ENCODE peak calls at places on chromosomes 2 and 18, in eight cellular contexts. One of them, this sample, is unnamed.

GRCh38 chr2:176158855-176159677 is 2.0 kb downstream of the HOXD3 start:
- DNase-seq in stimulated activated CD4-positive, alpha-beta T cell treated with anti-CD3 and anti-CD28 coated beads, Interleukin-12 subunit alpha, Interleukin-12 subunit beta, amount 100 ng/mL, for 48 hours: no peak
- DNase-seq in AG08396: no peak
- DNase-seq in substantia nigra: no peak
- DNase-seq in NCI-H2081: peak
- DNase-seq in spleen: no peak
- DNase-seq in Peyer's patch: no peak
- DNase-seq in fibroblast of pulmonary artery: no peak
- DNase-seq in this sample: no peak

GRCh38 chr2:140199312-140199711 is 1419.1 kb upstream of the NXPH2 start:
- DNase-seq in fibroblast of pulmonary artery: no peak
- DNase-seq in Peyer's patch: no peak
- DNase-seq in NCI-H2081: no peak
- DNase-seq in AG08396: no peak
- DNase-seq in substantia nigra: no peak
- DNase-seq in spleen: no peak
- DNase-seq in stimulated activated CD4-positive, alpha-beta T cell treated with anti-CD3 and anti-CD28 coated beads, Interleukin-12 subunit alpha, Interleukin-12 subunit beta, amount 100 ng/mL, for 48 hours: no peak
- DNase-seq in this sample: no peak

GRCh38 chr2:168470188-168470879 is 14.3 kb downstream of the CERS6 start:
- DNase-seq in spleen: no peak
- DNase-seq in Peyer's patch: no peak
- DNase-seq in stimulated activated CD4-positive, alpha-beta T cell treated with anti-CD3 and anti-CD28 coated beads, Interleukin-12 subunit alpha, Interleukin-12 subunit beta, amount 100 ng/mL, for 48 hours: no peak
- DNase-seq in fibroblast of pulmonary artery: no peak
- DNase-seq in AG08396: no peak
- DNase-seq in NCI-H2081: no peak
- DNase-seq in substantia nigra: no peak
- DNase-seq in this sample: no peak

GRCh38 chr2:101135412-101136296 is 15.5 kb downstream of the TBC1D8 start:
- DNase-seq in spleen: no peak
- DNase-seq in NCI-H2081: no peak
- DNase-seq in stimulated activated CD4-positive, alpha-beta T cell treated with anti-CD3 and anti-CD28 coated beads, Interleukin-12 subunit alpha, Interleukin-12 subunit beta, amount 100 ng/mL, for 48 hours: no peak
- DNase-seq in Peyer's patch: no peak
- DNase-seq in AG08396: no peak
- DNase-seq in fibroblast of pulmonary artery: no peak
- DNase-seq in substantia nigra: no peak
- DNase-seq in this sample: no peak

GRCh38 chr2:146587291-146587713 is 1257.5 kb upstream of the ACVR2A start:
- DNase-seq in AG08396: no peak
- DNase-seq in Peyer's patch: peak
- DNase-seq in stimulated activated CD4-positive, alpha-beta T cell treated with anti-CD3 and anti-CD28 coated beads, Interleukin-12 subunit alpha, Interleukin-12 subunit beta, amount 100 ng/mL, for 48 hours: no peak
- DNase-seq in substantia nigra: no peak
- DNase-seq in fibroblast of pulmonary artery: no peak
- DNase-seq in NCI-H2081: no peak
- DNase-seq in spleen: peak
- DNase-seq in this sample: no peak

GRCh38 chr18:68035709-68036522 is 519.4 kb upstream of the DSEL start:
- DNase-seq in AG08396: no peak
- DNase-seq in stimulated activated CD4-positive, alpha-beta T cell treated with anti-CD3 and anti-CD28 coated beads, Interleukin-12 subunit alpha, Interleukin-12 subunit beta, amount 100 ng/mL, for 48 hours: no peak
- DNase-seq in Peyer's patch: no peak
- DNase-seq in fibroblast of pulmonary artery: peak
- DNase-seq in NCI-H2081: no peak
- DNase-seq in substantia nigra: no peak
- DNase-seq in spleen: no peak
- DNase-seq in this sample: no peak

GRCh38 chr2:72214429-72215143 is 66.9 kb upstream of the CYP26B1 start:
- DNase-seq in spleen: no peak
- DNase-seq in fibroblast of pulmonary artery: peak
- DNase-seq in Peyer's patch: no peak
- DNase-seq in AG08396: peak
- DNase-seq in substantia nigra: no peak
- DNase-seq in stimulated activated CD4-positive, alpha-beta T cell treated with anti-CD3 and anti-CD28 coated beads, Interleukin-12 subunit alpha, Interleukin-12 subunit beta, amount 100 ng/mL, for 48 hours: no peak
- DNase-seq in NCI-H2081: no peak
- DNase-seq in this sample: no peak

GRCh38 chr2:66960161-66960560 is 437.0 kb upstream of the ETAA1 start:
- DNase-seq in NCI-H2081: no peak
- DNase-seq in AG08396: no peak
- DNase-seq in substantia nigra: no peak
- DNase-seq in spleen: no peak
- DNase-seq in fibroblast of pulmonary artery: no peak
- DNase-seq in Peyer's patch: no peak
- DNase-seq in stimulated activated CD4-positive, alpha-beta T cell treated with anti-CD3 and anti-CD28 coated beads, Interleukin-12 subunit alpha, Interleukin-12 subunit beta, amount 100 ng/mL, for 48 hours: no peak
- DNase-seq in this sample: no peak

GRCh38 chr2:43818761-43819160 is 19.9 kb downstream of the ABCG5 start:
- DNase-seq in Peyer's patch: peak
- DNase-seq in substantia nigra: no peak
- DNase-seq in AG08396: peak
- DNase-seq in stimulated activated CD4-positive, alpha-beta T cell treated with anti-CD3 and anti-CD28 coated beads, Interleukin-12 subunit alpha, Interleukin-12 subunit beta, amount 100 ng/mL, for 48 hours: no peak
- DNase-seq in NCI-H2081: no peak
- DNase-seq in fibroblast of pulmonary artery: peak
- DNase-seq in spleen: no peak
- DNase-seq in this sample: no peak

GRCh38 chr2:121038831-121039230 is 246.2 kb downstream of the TFCP2L1 start:
- DNase-seq in stimulated activated CD4-positive, alpha-beta T cell treated with anti-CD3 and anti-CD28 coated beads, Interleukin-12 subunit alpha, Interleukin-12 subunit beta, amount 100 ng/mL, for 48 hours: no peak
- DNase-seq in Peyer's patch: no peak
- DNase-seq in fibroblast of pulmonary artery: no peak
- DNase-seq in AG08396: no peak
- DNase-seq in substantia nigra: no peak
- DNase-seq in spleen: no peak
- DNase-seq in NCI-H2081: peak
- DNase-seq in this sample: no peak

GRCh38 chr2:1222062-1222461 is 191.2 kb upstream of the TPO start:
- DNase-seq in Peyer's patch: no peak
- DNase-seq in stimulated activated CD4-positive, alpha-beta T cell treated with anti-CD3 and anti-CD28 coated beads, Interleukin-12 subunit alpha, Interleukin-12 subunit beta, amount 100 ng/mL, for 48 hours: no peak
- DNase-seq in substantia nigra: no peak
- DNase-seq in NCI-H2081: no peak
- DNase-seq in spleen: no peak
- DNase-seq in fibroblast of pulmonary artery: no peak
- DNase-seq in AG08396: no peak
- DNase-seq in this sample: no peak

GRCh38 chr2:150480241-150480640 is 7.2 kb downstream of the RND3 start:
- DNase-seq in spleen: no peak
- DNase-seq in substantia nigra: no peak
- DNase-seq in stimulated activated CD4-positive, alpha-beta T cell treated with anti-CD3 and anti-CD28 coated beads, Interleukin-12 subunit alpha, Interleukin-12 subunit beta, amount 100 ng/mL, for 48 hours: no peak
- DNase-seq in NCI-H2081: no peak
- DNase-seq in AG08396: no peak
- DNase-seq in Peyer's patch: no peak
- DNase-seq in fibroblast of pulmonary artery: no peak
- DNase-seq in this sample: no peak

GRCh38 chr2:169822785-169823392 is 1.8 kb downstream of the METTL5 start:
- DNase-seq in AG08396: no peak
- DNase-seq in fibroblast of pulmonary artery: no peak
- DNase-seq in stimulated activated CD4-positive, alpha-beta T cell treated with anti-CD3 and anti-CD28 coated beads, Interleukin-12 subunit alpha, Interleukin-12 subunit beta, amount 100 ng/mL, for 48 hours: no peak
- DNase-seq in Peyer's patch: no peak
- DNase-seq in spleen: no peak
- DNase-seq in substantia nigra: no peak
- DNase-seq in NCI-H2081: no peak
- DNase-seq in this sample: no peak

GRCh38 chr2:61816480-61817355 is 37.1 kb downstream of the FAM161A start:
- DNase-seq in AG08396: peak
- DNase-seq in spleen: no peak
- DNase-seq in substantia nigra: no peak
- DNase-seq in NCI-H2081: no peak
- DNase-seq in Peyer's patch: no peak
- DNase-seq in fibroblast of pulmonary artery: no peak
- DNase-seq in stimulated activated CD4-positive, alpha-beta T cell treated with anti-CD3 and anti-CD28 coated beads, Interleukin-12 subunit alpha, Interleukin-12 subunit beta, amount 100 ng/mL, for 48 hours: no peak
- DNase-seq in this sample: no peak

GRCh38 chr18:3012306-3012919 is 531 bp downstream of the LPIN2 start:
- DNase-seq in AG08396: peak
- DNase-seq in fibroblast of pulmonary artery: no peak
- DNase-seq in spleen: peak
- DNase-seq in stimulated activated CD4-positive, alpha-beta T cell treated with anti-CD3 and anti-CD28 coated beads, Interleukin-12 subunit alpha, Interleukin-12 subunit beta, amount 100 ng/mL, for 48 hours: no peak
- DNase-seq in substantia nigra: peak
- DNase-seq in NCI-H2081: peak
- DNase-seq in Peyer's patch: peak
- DNase-seq in this sample: no peak

GRCh38 chr18:25518716-25519053 is 166.7 kb upstream of the ZNF521 start:
- DNase-seq in fibroblast of pulmonary artery: no peak
- DNase-seq in substantia nigra: no peak
- DNase-seq in stimulated activated CD4-positive, alpha-beta T cell treated with anti-CD3 and anti-CD28 coated beads, Interleukin-12 subunit alpha, Interleukin-12 subunit beta, amount 100 ng/mL, for 48 hours: no peak
- DNase-seq in Peyer's patch: no peak
- DNase-seq in spleen: no peak
- DNase-seq in AG08396: no peak
- DNase-seq in NCI-H2081: no peak
- DNase-seq in this sample: peak

GRCh38 chr2:160909781-160910242 is 250.4 kb upstream of the TANK start:
- DNase-seq in AG08396: no peak
- DNase-seq in NCI-H2081: no peak
- DNase-seq in stimulated activated CD4-positive, alpha-beta T cell treated with anti-CD3 and anti-CD28 coated beads, Interleukin-12 subunit alpha, Interleukin-12 subunit beta, amount 100 ng/mL, for 48 hours: no peak
- DNase-seq in fibroblast of pulmonary artery: no peak
- DNase-seq in substantia nigra: no peak
- DNase-seq in Peyer's patch: no peak
- DNase-seq in spleen: no peak
- DNase-seq in this sample: no peak

GRCh38 chr2:205764502-205764815 is 82.2 kb downstream of the NRP2 start:
- DNase-seq in NCI-H2081: no peak
- DNase-seq in fibroblast of pulmonary artery: no peak
- DNase-seq in spleen: no peak
- DNase-seq in substantia nigra: no peak
- DNase-seq in AG08396: no peak
- DNase-seq in Peyer's patch: no peak
- DNase-seq in stimulated activated CD4-positive, alpha-beta T cell treated with anti-CD3 and anti-CD28 coated beads, Interleukin-12 subunit alpha, Interleukin-12 subunit beta, amount 100 ng/mL, for 48 hours: no peak
- DNase-seq in this sample: no peak

GRCh38 chr2:21453728-21454127 is 330.0 kb downstream of the TDRD15 start:
- DNase-seq in spleen: no peak
- DNase-seq in stimulated activated CD4-positive, alpha-beta T cell treated with anti-CD3 and anti-CD28 coated beads, Interleukin-12 subunit alpha, Interleukin-12 subunit beta, amount 100 ng/mL, for 48 hours: no peak
- DNase-seq in fibroblast of pulmonary artery: no peak
- DNase-seq in NCI-H2081: no peak
- DNase-seq in Peyer's patch: no peak
- DNase-seq in substantia nigra: no peak
- DNase-seq in AG08396: no peak
- DNase-seq in this sample: no peak

GRCh38 chr18:10834128-10834815 is 308.4 kb downstream of the NAPG start:
- DNase-seq in substantia nigra: no peak
- DNase-seq in spleen: no peak
- DNase-seq in NCI-H2081: no peak
- DNase-seq in AG08396: no peak
- DNase-seq in fibroblast of pulmonary artery: no peak
- DNase-seq in Peyer's patch: no peak
- DNase-seq in stimulated activated CD4-positive, alpha-beta T cell treated with anti-CD3 and anti-CD28 coated beads, Interleukin-12 subunit alpha, Interleukin-12 subunit beta, amount 100 ng/mL, for 48 hours: no peak
- DNase-seq in this sample: no peak

GRCh38 chr2:32235315-32235714 is 29.4 kb downstream of the NLRC4 start:
- DNase-seq in spleen: no peak
- DNase-seq in NCI-H2081: no peak
- DNase-seq in substantia nigra: no peak
- DNase-seq in AG08396: no peak
- DNase-seq in fibroblast of pulmonary artery: peak
- DNase-seq in stimulated activated CD4-positive, alpha-beta T cell treated with anti-CD3 and anti-CD28 coated beads, Interleukin-12 subunit alpha, Interleukin-12 subunit beta, amount 100 ng/mL, for 48 hours: no peak
- DNase-seq in Peyer's patch: no peak
- DNase-seq in this sample: no peak

GRCh38 chr2:159084395-159085370 is 116.2 kb downstream of the TANC1 start:
- DNase-seq in Peyer's patch: no peak
- DNase-seq in fibroblast of pulmonary artery: peak
- DNase-seq in substantia nigra: no peak
- DNase-seq in spleen: no peak
- DNase-seq in stimulated activated CD4-positive, alpha-beta T cell treated with anti-CD3 and anti-CD28 coated beads, Interleukin-12 subunit alpha, Interleukin-12 subunit beta, amount 100 ng/mL, for 48 hours: no peak
- DNase-seq in AG08396: no peak
- DNase-seq in NCI-H2081: no peak
- DNase-seq in this sample: no peak

GRCh38 chr2:214856116-214856515 is 46.6 kb upstream of the BARD1 start:
- DNase-seq in fibroblast of pulmonary artery: peak
- DNase-seq in Peyer's patch: no peak
- DNase-seq in AG08396: peak
- DNase-seq in substantia nigra: no peak
- DNase-seq in NCI-H2081: no peak
- DNase-seq in spleen: no peak
- DNase-seq in stimulated activated CD4-positive, alpha-beta T cell treated with anti-CD3 and anti-CD28 coated beads, Interleukin-12 subunit alpha, Interleukin-12 subunit beta, amount 100 ng/mL, for 48 hours: no peak
- DNase-seq in this sample: no peak

GRCh38 chr2:62147610-62148301 is 48.2 kb upstream of the B3GNT2 start:
- DNase-seq in stimulated activated CD4-positive, alpha-beta T cell treated with anti-CD3 and anti-CD28 coated beads, Interleukin-12 subunit alpha, Interleukin-12 subunit beta, amount 100 ng/mL, for 48 hours: no peak
- DNase-seq in NCI-H2081: no peak
- DNase-seq in Peyer's patch: no peak
- DNase-seq in AG08396: no peak
- DNase-seq in spleen: no peak
- DNase-seq in substantia nigra: no peak
- DNase-seq in fibroblast of pulmonary artery: peak
- DNase-seq in this sample: no peak